ENCODE peak calls at places on chromosomes 7 and 10, in ten cellular contexts. J, K, X, I, H, O, U, V, Q and W are unnamed samples.

GRCh38 chr7:114777288-114777687 is 144.6 kb upstream of the MDFIC start:
- DNase-seq in J (no peak), K (no peak), X (no peak), I (no peak), H (no peak), O (no peak), U (no peak), V (no peak), Q (no peak), W (no peak)

GRCh38 chr7:88306590-88307048 is at the start of gene STEAP4:
- DNase-seq in J (no peak), K (no peak), X (peak; percentile 73), I (peak; percentile 71), H (no peak), O (peak; percentile 65), U (peak; percentile 87), V (peak; percentile 50), Q (peak; percentile 89), W (no peak)

GRCh38 chr10:34728361-34728760 is 86.7 kb downstream of the PARD3 start:
- DNase-seq in J (no peak), K (no peak), X (no peak), I (no peak), H (no peak), O (peak; percentile 34), U (no peak), V (no peak), Q (no peak), W (no peak)

GRCh38 chr7:157851501-157852067 is 514.8 kb downstream of the DNAJB6 start:
- DNase-seq in J (no peak), K (peak; percentile 67), X (peak; percentile 65), I (peak; percentile 27), H (peak; percentile 59), O (peak; percentile 38), U (peak; percentile 74), V (peak; percentile 17), Q (peak; percentile 76), W (no peak)

GRCh38 chr7:44058759-44059218 is 6.6 kb downstream of the PGAM2 start:
- DNase-seq in J (no peak), K (no peak), X (peak; percentile 12), I (no peak), H (no peak), O (peak; percentile 2), U (no peak), V (no peak), Q (peak; percentile 13), W (no peak)

GRCh38 chr10:31033166-31033565 is 1.5 kb upstream of the ZNF438 start:
- DNase-seq in J (no peak), K (no peak), X (peak; percentile 31), I (no peak), H (no peak), O (no peak), U (peak; percentile 38), V (no peak), Q (peak; percentile 73), W (no peak)

GRCh38 chr10:103572597-103573321 is 79.3 kb downstream of the NEURL1 start:
- DNase-seq in J (no peak), K (no peak), X (no peak), I (no peak), H (no peak), O (peak; percentile 28), U (no peak), V (no peak), Q (no peak), W (no peak)

GRCh38 chr7:132618956-132619305 is 42.7 kb upstream of the PLXNA4 start:
- DNase-seq in J (no peak), K (no peak), X (no peak), I (no peak), H (no peak), O (no peak), U (no peak), V (no peak), Q (no peak), W (no peak)

GRCh38 chr10:79222186-79222585 is 125.1 kb upstream of the PPIF start:
- DNase-seq in J (no peak), K (no peak), X (no peak), I (no peak), H (no peak), O (peak; percentile 70), U (no peak), V (no peak), Q (peak; percentile 74), W (no peak)

GRCh38 chr7:30448461-30449189 is 30.0 kb downstream of the NOD1 start:
- DNase-seq in J (no peak), K (no peak), X (no peak), I (no peak), H (no peak), O (peak; percentile 51), U (no peak), V (peak; percentile 76), Q (no peak), W (no peak)

GRCh38 chr7:118306771-118307170 is 82.3 kb downstream of the ANKRD7 start:
- DNase-seq in J (no peak), K (no peak), X (no peak), I (no peak), H (no peak), O (no peak), U (no peak), V (no peak), Q (no peak), W (no peak)

GRCh38 chr7:126001344-126001743 is 1071.7 kb upstream of the POT1 start:
- DNase-seq in J (no peak), K (no peak), X (no peak), I (no peak), H (no peak), O (no peak), U (no peak), V (no peak), Q (no peak), W (no peak)

GRCh38 chr10:84820121-84820520 is 491.7 kb downstream of the CCSER2 start:
- DNase-seq in J (no peak), K (no peak), X (no peak), I (no peak), H (no peak), O (no peak), U (no peak), V (no peak), Q (no peak), W (no peak)

GRCh38 chr10:47421057-47421952 is 37.2 kb upstream of the ZNF488 start:
- DNase-seq in J (no peak), K (no peak), X (no peak), I (no peak), H (no peak), O (no peak), U (no peak), V (no peak), Q (no peak), W (no peak)

GRCh38 chr7:25850730-25851129 is 301.3 kb upstream of the NFE2L3 start:
- DNase-seq in J (no peak), K (no peak), X (no peak), I (no peak), H (no peak), O (no peak), U (no peak), V (no peak), Q (no peak), W (no peak)
- H3K27me3 ChIP-seq in J (no peaks in the 10 kb centered on the region), K (peaks cover 34% of the 10 kb centered on the region), X (no peaks in the 10 kb centered on the region), I (peaks cover 27% of the 10 kb centered on the region), H (peaks cover 59% of the 10 kb centered on the region), O (peaks cover 33% of the 10 kb centered on the region), U (no peaks in the 10 kb centered on the region), V (no peaks in the 10 kb centered on the region), Q (peaks cover 6% of the 10 kb centered on the region), W (peaks cover 26% of the 10 kb centered on the region)

DNA sequence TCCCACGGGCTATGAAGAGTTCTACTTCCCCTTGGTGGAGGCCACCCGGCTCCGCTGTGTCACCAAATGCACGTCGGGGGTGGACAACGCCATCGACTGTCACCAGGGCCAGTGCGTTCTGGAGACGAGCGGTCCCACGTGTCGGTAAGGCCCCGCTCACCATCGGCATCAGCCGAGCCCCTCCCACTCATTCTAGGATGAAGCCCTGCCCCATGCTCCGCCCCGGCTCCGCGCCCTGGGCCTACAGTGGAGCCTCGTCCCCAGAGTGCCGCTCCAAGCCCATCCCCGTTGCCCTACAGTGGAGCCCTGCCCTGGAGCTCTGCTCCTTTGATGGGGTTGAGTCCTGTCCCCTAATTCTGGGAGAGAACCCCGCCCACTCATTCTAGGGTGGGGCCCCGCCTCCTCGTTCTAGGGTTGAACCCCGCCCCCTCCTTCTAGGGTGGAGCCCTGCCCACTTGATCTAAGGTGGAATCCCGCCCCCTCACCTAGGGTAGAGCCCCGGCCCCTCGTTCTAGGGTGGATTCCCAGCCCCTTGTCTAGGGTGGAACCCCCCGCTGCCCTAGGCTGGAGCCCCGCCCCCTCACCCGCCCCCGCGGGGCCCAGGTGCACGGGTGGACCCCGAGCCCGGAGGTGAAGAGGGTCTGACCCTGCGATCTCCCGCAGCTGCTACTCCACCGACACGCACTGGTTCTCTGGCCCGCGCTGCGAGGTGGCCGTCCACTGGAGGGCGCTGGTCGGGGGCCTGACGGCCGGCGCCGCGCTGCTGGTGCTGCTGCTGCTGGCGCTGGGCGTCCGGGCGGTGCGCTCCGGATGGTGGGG is 3.4 kb upstream of the MUC12 start:
- DNase-seq in J (peak; percentile 76), K (peak; percentile 66), X (peak; percentile 53), I (peak; percentile 86), H (peak; percentile 57), O (peak; percentile 59), U (no peak), V (peak; percentile 94), Q (no peak), W (no peak)
- H3K27me3 ChIP-seq in J (peaks cover 43% of the 10 kb centered on the region), K (peaks cover 36% of the 10 kb centered on the region), X (peaks cover 20% of the 10 kb centered on the region), I (no peaks in the 10 kb centered on the region), H (peaks cover 52% of the 10 kb centered on the region), O (peaks cover 30% of the 10 kb centered on the region), U (peaks cover 6% of the 10 kb centered on the region), V (peaks cover 84% of the 10 kb centered on the region), Q (peaks cover 61% of the 10 kb centered on the region), W (peaks cover 5% of the 10 kb centered on the region)

GRCh38 chr10:42934842-42935241 is 142.0 kb upstream of the RET start:
- DNase-seq in J (no peak), K (no peak), X (no peak), I (no peak), H (no peak), O (no peak), U (no peak), V (no peak), Q (no peak), W (no peak)

GRCh38 chr10:42937048-42937447 is 139.8 kb upstream of the RET start:
- DNase-seq in J (no peak), K (no peak), X (no peak), I (no peak), H (no peak), O (no peak), U (no peak), V (no peak), Q (no peak), W (no peak)

GRCh38 chr10:42937649-42938180 is 139.2 kb upstream of the RET start:
- DNase-seq in J (no peak), K (no peak), X (no peak), I (no peak), H (no peak), O (no peak), U (no peak), V (no peak), Q (no peak), W (no peak)

GRCh38 chr10:42935466-42935865 is 141.4 kb upstream of the RET start:
- DNase-seq in J (no peak), K (no peak), X (no peak), I (no peak), H (no peak), O (no peak), U (no peak), V (no peak), Q (no peak), W (no peak)

GRCh38 chr10:42936580-42936979 is 140.3 kb upstream of the RET start:
- DNase-seq in J (no peak), K (no peak), X (no peak), I (no peak), H (no peak), O (no peak), U (no peak), V (no peak), Q (no peak), W (no peak)
- H3K27me3 ChIP-seq in J (peaks cover 13% of the 10 kb centered on the region), K (no peaks in the 10 kb centered on the region), X (peaks cover 10% of the 10 kb centered on the region), I (no peaks in the 10 kb centered on the region), H (peaks cover 5% of the 10 kb centered on the region), O (peaks cover 5% of the 10 kb centered on the region), U (no peaks in the 10 kb centered on the region), V (peaks cover 53% of the 10 kb centered on the region), Q (peaks cover 32% of the 10 kb centered on the region), W (no peaks in the 10 kb centered on the region)

GRCh38 chr10:70907619-70908425 is 19.5 kb upstream of the PCBD1 start:
- DNase-seq in J (no peak), K (no peak), X (no peak), I (no peak), H (no peak), O (no peak), U (peak; percentile 9), V (no peak), Q (peak; percentile 49), W (no peak)
- H3K27me3 ChIP-seq in J (peaks cover 4% of the 10 kb centered on the region), K (no peaks in the 10 kb centered on the region), X (no peaks in the 10 kb centered on the region), I (no peaks in the 10 kb centered on the region), H (no peaks in the 10 kb centered on the region), O (no peaks in the 10 kb centered on the region), U (no peaks in the 10 kb centered on the region), V (no peaks in the 10 kb centered on the region), Q (no peaks in the 10 kb centered on the region), W (no peaks in the 10 kb centered on the region)